ENCODE peak calls at places on chromosomes 1 and 21, in ten cellular contexts. V, E, G, L, X, Z, W, Q, P and M are unnamed samples.

GRCh38 chr1:68819190-68819829 is 322.4 kb upstream of the DEPDC1 start:
- DNase-seq in V (peak; percentile 20), E (no peak), G (no peak), L (no peak), X (peak; percentile 51), Z (no peak), W (no peak), Q (no peak), P (no peak), M (no peak)

GRCh38 chr21:46552865-46553379 is 52.0 kb downstream of the S100B start:
- DNase-seq in V (no peak), E (no peak), G (no peak), L (no peak), X (no peak), Z (no peak), W (no peak), Q (no peak), P (no peak), M (no peak)

GRCh38 chr1:108830119-108831008 is 26.5 kb downstream of the AKNAD1 start:
- DNase-seq in V (peak; percentile 96), E (no peak), G (peak; percentile 54), L (peak; percentile 69), X (no peak), Z (no peak), W (peak; percentile 83), Q (no peak), P (peak; percentile 52), M (no peak)

GRCh38 chr1:152880316-152880715 is 2.2 kb downstream of the SMCP start:
- DNase-seq in V (no peak), E (no peak), G (no peak), L (no peak), X (no peak), Z (no peak), W (no peak), Q (no peak), P (no peak), M (no peak)

GRCh38 chr1:6052543-6053205 is 7.0 kb downstream of the KCNAB2 start:
- DNase-seq in V (peak; percentile 80), E (peak; percentile 25), G (peak; percentile 54), L (peak; percentile 64), X (peak; percentile 93), Z (peak; percentile 51), W (no peak), Q (peak; percentile 27), P (peak; percentile 64), M (peak; percentile 92)

GRCh38 chr1:19432943-19433609 is 52.3 kb downstream of the CAPZB start:
- DNase-seq in V (no peak), E (no peak), G (no peak), L (no peak), X (peak; percentile 54), Z (no peak), W (no peak), Q (no peak), P (no peak), M (no peak)

GRCh38 chr21:37658994-37659458 is 257.2 kb downstream of the KCNJ6 start:
- DNase-seq in V (peak; percentile 77), E (no peak), G (no peak), L (no peak), X (no peak), Z (no peak), W (peak; percentile 58), Q (peak; percentile 29), P (peak; percentile 49), M (no peak)

GRCh38 chr1:53015508-53015860 is 46.5 kb upstream of the PODN start:
- DNase-seq in V (no peak), E (no peak), G (no peak), L (no peak), X (no peak), Z (no peak), W (no peak), Q (no peak), P (no peak), M (no peak)

GRCh38 chr1:173332026-173332425 is 124.9 kb upstream of the TNFSF4 start:
- DNase-seq in V (peak; percentile 58), E (peak; percentile 28), G (no peak), L (peak; percentile 32), X (no peak), Z (no peak), W (no peak), Q (no peak), P (no peak), M (no peak)

GRCh38 chr1:172360960-172361359 is 59.5 kb upstream of the C1orf105 start:
- DNase-seq in V (no peak), E (no peak), G (no peak), L (no peak), X (no peak), Z (no peak), W (no peak), Q (no peak), P (no peak), M (no peak)

GRCh38 chr1:216456682-216457081 is 33.4 kb upstream of the USH2A start:
- DNase-seq in V (peak; percentile 47), E (no peak), G (no peak), L (no peak), X (no peak), Z (no peak), W (peak; percentile 8), Q (no peak), P (peak; percentile 81), M (no peak)

GRCh38 chr1:212514782-212515181 is 82.1 kb downstream of the NENF start:
- DNase-seq in V (no peak), E (no peak), G (no peak), L (no peak), X (no peak), Z (no peak), W (no peak), Q (no peak), P (no peak), M (peak; percentile 35)

DNA sequence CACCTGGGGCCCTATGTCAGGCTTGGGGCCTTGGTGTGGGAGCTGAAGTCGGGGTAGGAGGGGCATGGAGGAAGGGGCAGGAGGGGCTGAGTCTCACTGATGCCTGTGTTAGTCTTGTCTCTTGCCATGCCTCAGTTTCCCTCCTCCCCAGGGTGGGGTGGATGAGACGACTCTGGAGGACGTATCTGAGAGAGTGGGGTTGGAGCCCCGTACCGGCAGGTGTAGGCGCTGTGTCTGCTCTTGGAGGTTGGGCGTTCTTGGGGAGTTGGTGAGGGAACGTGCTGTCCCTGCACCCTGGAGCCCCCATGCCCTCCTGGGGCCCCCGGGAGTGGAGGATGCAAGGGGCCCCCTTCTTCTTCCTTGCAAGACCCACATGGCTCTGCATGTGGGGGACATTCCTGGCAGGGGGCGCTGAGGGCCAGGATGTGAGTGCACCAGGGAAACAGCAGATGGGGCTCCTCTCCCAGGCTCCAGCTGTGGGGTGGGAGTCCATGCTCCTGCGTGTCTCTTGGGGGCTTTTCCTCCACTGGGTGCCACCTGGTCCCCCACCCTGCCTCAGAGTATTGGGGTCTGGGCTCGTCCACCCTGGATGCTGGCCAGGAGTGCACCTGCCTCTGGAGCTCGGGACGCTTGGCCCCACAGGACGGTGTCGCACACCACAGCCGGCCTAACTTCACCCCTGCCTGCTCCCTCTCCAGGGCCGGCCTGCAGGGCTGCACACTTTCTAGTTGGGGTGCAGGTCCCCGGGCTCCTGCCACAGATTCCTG is 1.4 kb upstream of the TNFRSF14 start:
- DNase-seq in V (no peak), E (peak; percentile 60), G (peak; percentile 38), L (no peak), X (peak; percentile 40), Z (peak; percentile 70), W (no peak), Q (no peak), P (no peak), M (no peak)
- TF ChIP-seq CTCF in V (peak; percentile 35), E (peak; percentile 2), G (peak; percentile 34), L (peak; percentile 41), X (peak; percentile 42), Z (peak; percentile 88), W (peak; percentile 43), Q (no peak), P (peak; percentile 39), M (peak; percentile 24)

DNA sequence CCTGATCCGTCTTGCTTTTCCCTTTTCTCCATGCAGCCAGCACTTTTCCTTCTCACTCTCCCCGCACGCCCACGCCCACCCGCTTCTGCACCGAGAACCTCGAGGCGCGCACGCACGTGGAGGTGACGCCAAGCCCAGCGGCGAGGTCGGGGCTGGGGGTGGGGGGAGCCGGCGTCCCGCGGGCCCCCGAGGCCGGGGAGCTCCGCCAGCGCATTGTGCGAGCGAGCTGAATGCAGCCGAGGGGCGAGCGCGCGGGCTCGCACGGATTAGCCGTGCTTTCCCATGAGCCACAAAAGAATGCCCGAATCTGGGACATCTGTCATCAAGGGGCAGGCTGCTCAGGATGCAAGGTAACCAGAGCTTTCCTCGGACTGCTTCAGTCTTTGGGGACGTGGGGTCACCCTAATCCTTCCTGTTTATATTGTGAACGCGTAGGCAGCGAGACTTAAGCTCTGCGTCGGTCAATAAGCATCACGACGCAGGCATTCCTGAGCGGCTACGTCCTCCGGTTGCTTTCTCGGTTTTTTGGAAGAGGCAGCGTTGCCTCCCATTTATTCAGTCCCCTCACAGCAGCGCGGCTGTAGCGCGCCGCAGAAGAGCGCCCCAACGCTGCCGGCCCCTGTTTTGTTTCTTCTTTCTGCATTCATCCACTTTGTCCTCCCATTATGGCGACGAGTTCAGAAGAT is 67.3 kb upstream of the AKT3 start:
- DNase-seq in V (peak; percentile 88), E (no peak), G (peak; percentile 46), L (peak; percentile 35), X (peak; percentile 39), Z (peak; percentile 38), W (peak; percentile 24), Q (peak; percentile 8), P (peak; percentile 34), M (peak; percentile 64)
- TF ChIP-seq CTCF in V (no peak), E (no peak), G (no peak), L (no peak), X (no peak), Z (peak; percentile 6), W (no peak), Q (no peak), P (no peak), M (no peak)

DNA sequence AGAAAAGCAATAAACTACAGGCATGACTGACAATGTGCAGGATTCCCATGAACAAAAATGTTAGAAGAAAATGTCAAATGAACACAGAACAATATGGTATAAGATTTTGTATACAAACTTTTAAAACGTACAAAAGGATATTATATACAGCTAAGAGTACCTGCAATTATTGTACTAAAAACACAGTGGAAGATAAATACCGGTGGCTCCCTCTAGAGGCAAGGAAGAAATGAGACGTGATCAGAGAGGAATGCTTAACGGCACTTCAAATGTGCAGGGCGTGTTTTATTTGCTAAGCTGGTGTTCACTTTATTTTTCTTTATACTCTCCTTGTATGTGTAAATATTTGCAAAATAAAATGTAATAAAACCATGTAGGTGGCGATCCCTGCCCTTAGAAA is 191.8 kb upstream of the SAMSN1 start:
- DNase-seq in V (peak; percentile 68), E (peak; percentile 75), G (peak; percentile 48), L (peak; percentile 12), X (peak; percentile 52), Z (peak; percentile 17), W (no peak), Q (peak; percentile 7), P (peak; percentile 9), M (no peak)
- TF ChIP-seq CTCF in V (peak; percentile 63), E (peak; percentile 59), G (peak; percentile 27), L (peak; percentile 24), X (peak; percentile 58), Z (peak; percentile 37), W (no peak), Q (peak; percentile 41), P (peak; percentile 45), M (peak; percentile 50)

DNA sequence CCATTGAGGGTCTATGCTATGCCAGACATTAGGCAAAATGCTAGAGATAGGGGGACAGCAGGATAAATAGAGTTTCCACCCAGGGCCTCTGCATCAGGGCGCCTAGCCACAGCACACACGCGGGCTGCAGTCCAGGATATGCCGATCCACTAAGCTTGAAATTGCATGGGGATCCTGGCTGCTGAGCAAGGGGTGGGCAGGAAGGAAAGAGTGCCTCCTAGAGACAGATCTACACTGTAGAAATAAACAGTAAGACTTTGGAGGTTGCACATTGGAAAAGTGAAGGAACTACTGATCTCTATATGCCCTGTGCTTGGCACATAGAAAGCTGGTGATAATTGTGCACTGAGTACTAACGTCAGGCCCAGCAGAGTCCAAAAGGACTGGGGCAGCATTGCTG is 411.1 kb downstream of the PRDM2 start:
- DNase-seq in V (no peak), E (no peak), G (no peak), L (no peak), X (no peak), Z (no peak), W (no peak), Q (no peak), P (no peak), M (no peak)
- TF ChIP-seq CTCF in V (no peak), E (no peak), G (no peak), L (no peak), X (no peak), Z (no peak), W (no peak), Q (no peak), P (no peak), M (no peak)